ENCODE peak calls at places on chromosomes 16 and 17, in five cellular contexts. Q is mucosa of descending colon; G is activated T-cell treated with anti-CD3 and anti-CD28 coated beads, Interleukin-2, amount 50 U/mL, for 24 hours; B is NCI-H345; W is stomach. P is an unnamed sample.

GRCh38 chr17:34081269-34081668 is 173.8 kb upstream of the CCL2 start:
- DNase-seq in Q (peak; percentile 2), G (no peak), B (no peak), W (no peak), P (no peak)

GRCh38 chr17:70763018-70763417 is 593.7 kb downstream of the KCNJ2 start:
- DNase-seq in Q (no peak), G (no peak), B (no peak), W (no peak), P (no peak)

GRCh38 chr16:87822571-87822970 is 46.7 kb downstream of the SLC7A5 start:
- DNase-seq in Q (no peak), G (no peak), B (no peak), W (no peak), P (no peak)

GRCh38 chr16:67647111-67647651 is 2.2 kb downstream of the CARMIL2 start:
- DNase-seq in Q (no peak), G (no peak), B (no peak), W (no peak), P (no peak)

GRCh38 chr17:80035937-80036714 is at the start of gene CCDC40:
- DNase-seq in Q (peak; percentile 84), G (peak; percentile 81), B (peak; percentile 93), W (peak; percentile 87), P (peak; percentile 88)

GRCh38 chr16:21666772-21667171 is 3.0 kb downstream of the OTOA start:
- DNase-seq in Q (no peak), G (no peak), B (no peak), W (no peak), P (no peak)

GRCh38 chr16:67155305-67156145 is 4.2 kb downstream of the TRADD start:
- DNase-seq in Q (peak; percentile 81), G (peak; percentile 88), B (peak; percentile 69), W (peak; percentile 83), P (peak; percentile 77)

GRCh38 chr17:80917716-80918560 is 73.7 kb upstream of the CHMP6 start:
- DNase-seq in Q (no peak), G (no peak), B (no peak), W (no peak), P (no peak)

GRCh38 chr17:61251939-61252865 is 147.4 kb upstream of the TBX2 start:
- DNase-seq in Q (peak; percentile 85), G (no peak), B (no peak), W (peak; percentile 76), P (peak; percentile 81)

GRCh38 chr16:14658063-14658462 is 25.3 kb downstream of the BFAR start:
- DNase-seq in Q (peak; percentile 47), G (no peak), B (no peak), W (no peak), P (peak; percentile 50)

GRCh38 chr16:86635926-86636325 is 57.6 kb downstream of the FOXL1 start:
- DNase-seq in Q (no peak), G (no peak), B (no peak), W (no peak), P (no peak)

GRCh38 chr16:23113185-23113584 is 36.1 kb downstream of the USP31 start:
- DNase-seq in Q (no peak), G (no peak), B (no peak), W (no peak), P (no peak)

GRCh38 chr17:72699566-72699965 is 392.9 kb downstream of the SLC39A11 start:
- DNase-seq in Q (no peak), G (no peak), B (no peak), W (no peak), P (no peak)

GRCh38 chr16:67796099-67796718 is 10.2 kb downstream of the RANBP10 start:
- DNase-seq in Q (no peak), G (no peak), B (no peak), W (no peak), P (no peak)

GRCh38 chr16:29790949-29791844 is 646 bp downstream of the KIF22 start:
- DNase-seq in Q (no peak), G (no peak), B (no peak), W (no peak), P (no peak)

GRCh38 chr17:81025756-81026155 is 9.2 kb upstream of the BAIAP2 start:
- DNase-seq in Q (no peak), G (no peak), B (no peak), W (no peak), P (no peak)

GRCh38 chr17:410674-411401 is 58.2 kb upstream of the RPH3AL start:
- DNase-seq in Q (peak; percentile 54), G (peak; percentile 67), B (peak; percentile 7), W (no peak), P (no peak)

GRCh38 chr17:27980035-27980434 is 62.4 kb upstream of the NLK start:
- DNase-seq in Q (no peak), G (no peak), B (no peak), W (no peak), P (no peak)

GRCh38 chr16:2879854-2880508 is 3.0 kb upstream of the FLYWCH2 start:
- DNase-seq in Q (no peak), G (no peak), B (no peak), W (no peak), P (no peak)

GRCh38 chr16:11181889-11182279 is 74.1 kb downstream of the SOCS1 start:
- DNase-seq in Q (peak; percentile 18), G (peak; percentile 53), B (no peak), W (no peak), P (no peak)

GRCh38 chr17:27457731-27458523 is 1.7 kb downstream of the KSR1 start:
- DNase-seq in Q (no peak), G (no peak), B (no peak), W (no peak), P (no peak)

GRCh38 chr16:68972720-68973119 is 129.4 kb downstream of the TANGO6 start:
- DNase-seq in Q (peak; percentile 48), G (no peak), B (peak; percentile 43), W (no peak), P (no peak)

GRCh38 chr17:31321971-31322370 is 549 bp upstream of the EVI2A start:
- DNase-seq in Q (no peak), G (no peak), B (no peak), W (no peak), P (no peak)

GRCh38 chr17:32323784-32324590 is 18.0 kb downstream of the C17orf75 start:
- DNase-seq in Q (peak; percentile 47), G (peak; percentile 36), B (no peak), W (peak; percentile 54), P (peak; percentile 23)

GRCh38 chr16:86952769-86953168 is 364.4 kb downstream of the C16orf95 start:
- DNase-seq in Q (no peak), G (no peak), B (no peak), W (no peak), P (no peak)